ENCODE peak calls at places on chromosomes 1 and 21, in nine cellular contexts. One of them, this sample, is unnamed.

GRCh38 chr21:35511298-35512162 is 462.4 kb upstream of the RUNX1 start:
- DNase-seq in NB4: peak; percentile 56
- DNase-seq in psoas muscle: no peak
- DNase-seq in activated naive CD8-positive, alpha-beta T cell treated with anti-CD3 and anti-CD28 coated beads, Interleukin-2, amount 50 U/mL, for 16 hours: no peak
- DNase-seq in glutamatergic neuron: no peak
- DNase-seq in endothelial cell: no peak
- DNase-seq in H54: peak; percentile 27
- DNase-seq in stomach: no peak
- DNase-seq in H9: no peak
- DNase-seq in this sample: peak; percentile 10

GRCh38 chr1:240337795-240338194 is 246.1 kb downstream of the FMN2 start:
- DNase-seq in NB4: no peak
- DNase-seq in psoas muscle: no peak
- DNase-seq in activated naive CD8-positive, alpha-beta T cell treated with anti-CD3 and anti-CD28 coated beads, Interleukin-2, amount 50 U/mL, for 16 hours: no peak
- DNase-seq in glutamatergic neuron: no peak
- DNase-seq in endothelial cell: no peak
- DNase-seq in H54: no peak
- DNase-seq in stomach: no peak
- DNase-seq in H9: no peak
- DNase-seq in this sample: no peak

GRCh38 chr1:175155473-175155856 is 37.1 kb downstream of the KIAA0040 start:
- DNase-seq in NB4: no peak
- DNase-seq in psoas muscle: no peak
- DNase-seq in activated naive CD8-positive, alpha-beta T cell treated with anti-CD3 and anti-CD28 coated beads, Interleukin-2, amount 50 U/mL, for 16 hours: no peak
- DNase-seq in glutamatergic neuron: no peak
- DNase-seq in endothelial cell: no peak
- DNase-seq in H54: no peak
- DNase-seq in stomach: no peak
- DNase-seq in H9: no peak
- DNase-seq in this sample: no peak

GRCh38 chr1:204842892-204843291 is 27.8 kb upstream of the NFASC start:
- DNase-seq in NB4: no peak
- DNase-seq in psoas muscle: no peak
- DNase-seq in activated naive CD8-positive, alpha-beta T cell treated with anti-CD3 and anti-CD28 coated beads, Interleukin-2, amount 50 U/mL, for 16 hours: no peak
- DNase-seq in glutamatergic neuron: no peak
- DNase-seq in endothelial cell: no peak
- DNase-seq in H54: no peak
- DNase-seq in stomach: no peak
- DNase-seq in H9: no peak
- DNase-seq in this sample: no peak

GRCh38 chr1:62364726-62365125 is 45.5 kb upstream of the KANK4 start:
- DNase-seq in NB4: no peak
- DNase-seq in psoas muscle: no peak
- DNase-seq in activated naive CD8-positive, alpha-beta T cell treated with anti-CD3 and anti-CD28 coated beads, Interleukin-2, amount 50 U/mL, for 16 hours: no peak
- DNase-seq in glutamatergic neuron: no peak
- DNase-seq in endothelial cell: no peak
- DNase-seq in H54: no peak
- DNase-seq in stomach: no peak
- DNase-seq in H9: no peak
- DNase-seq in this sample: no peak

GRCh38 chr1:240232548-240232947 is 140.9 kb downstream of the FMN2 start:
- DNase-seq in NB4: no peak
- DNase-seq in psoas muscle: no peak
- DNase-seq in activated naive CD8-positive, alpha-beta T cell treated with anti-CD3 and anti-CD28 coated beads, Interleukin-2, amount 50 U/mL, for 16 hours: no peak
- DNase-seq in glutamatergic neuron: no peak
- DNase-seq in endothelial cell: no peak
- DNase-seq in H54: no peak
- DNase-seq in stomach: no peak
- DNase-seq in H9: no peak
- DNase-seq in this sample: no peak

GRCh38 chr1:10530281-10530740 is 55.6 kb downstream of the PEX14 start:
- DNase-seq in NB4: peak; percentile 44
- DNase-seq in psoas muscle: no peak
- DNase-seq in activated naive CD8-positive, alpha-beta T cell treated with anti-CD3 and anti-CD28 coated beads, Interleukin-2, amount 50 U/mL, for 16 hours: no peak
- DNase-seq in glutamatergic neuron: peak; percentile 82
- DNase-seq in endothelial cell: peak; percentile 85
- DNase-seq in H54: peak; percentile 40
- DNase-seq in stomach: peak; percentile 61
- DNase-seq in H9: peak; percentile 78
- DNase-seq in this sample: no peak

GRCh38 chr1:56056438-56057312 is 522.7 kb downstream of the PLPP3 start:
- DNase-seq in NB4: no peak
- DNase-seq in psoas muscle: no peak
- DNase-seq in activated naive CD8-positive, alpha-beta T cell treated with anti-CD3 and anti-CD28 coated beads, Interleukin-2, amount 50 U/mL, for 16 hours: no peak
- DNase-seq in glutamatergic neuron: no peak
- DNase-seq in endothelial cell: no peak
- DNase-seq in H54: no peak
- DNase-seq in stomach: no peak
- DNase-seq in H9: no peak
- DNase-seq in this sample: no peak

GRCh38 chr1:151309851-151310323 is 17.3 kb downstream of the PI4KB start:
- DNase-seq in NB4: no peak
- DNase-seq in psoas muscle: no peak
- DNase-seq in activated naive CD8-positive, alpha-beta T cell treated with anti-CD3 and anti-CD28 coated beads, Interleukin-2, amount 50 U/mL, for 16 hours: no peak
- DNase-seq in glutamatergic neuron: no peak
- DNase-seq in endothelial cell: no peak
- DNase-seq in H54: no peak
- DNase-seq in stomach: no peak
- DNase-seq in H9: peak; percentile 53
- DNase-seq in this sample: no peak